ENCODE peak calls at places on chromosomes 12 and 14, in nine cellular contexts. X is neuronal stem cell, A is H9, N is GM23248, G is trophoblast cell, R is fibroblast of lung, D is GM23338, I is astrocyte, J is mammary epithelial cell. P is an unnamed sample.

GRCh38 chr12:18967814-18968213 is 161.7 kb upstream of the PLEKHA5 start:
- DNase-seq in X (no peak), A (no peak), N (no peak), G (no peak), R (no peak), D (no peak), I (peak; percentile 37), J (peak; percentile 30), P (no peak)

GRCh38 chr12:21456291-21456780 is 18.9 kb downstream of the PYROXD1 start:
- DNase-seq in X (no peak), A (no peak), N (peak; percentile 48), G (no peak), R (no peak), D (no peak), I (no peak), J (peak; percentile 6), P (no peak)

GRCh38 chr12:24561411-24561871 is 387.5 kb downstream of the BCAT1 start:
- DNase-seq in X (no peak), A (no peak), N (peak; percentile 36), G (peak; percentile 15), R (peak; percentile 71), D (peak; percentile 76), I (peak; percentile 53), J (no peak), P (no peak)

GRCh38 chr14:65354715-65355114 is 57.8 kb upstream of the FUT8 start:
- DNase-seq in X (no peak), A (no peak), N (no peak), G (no peak), R (no peak), D (peak; percentile 3), I (no peak), J (peak; percentile 9), P (no peak)

GRCh38 chr12:66837311-66837627 is 158.4 kb upstream of the GRIP1 start:
- DNase-seq in X (no peak), A (no peak), N (no peak), G (no peak), R (no peak), D (no peak), I (no peak), J (no peak), P (no peak)

GRCh38 chr12:92133795-92134637 is 11.6 kb downstream of the BTG1 start:
- DNase-seq in X (no peak), A (no peak), N (no peak), G (no peak), R (no peak), D (no peak), I (no peak), J (no peak), P (no peak)

GRCh38 chr14:34987180-34987579 is 4.4 kb downstream of the SRP54 start:
- DNase-seq in X (no peak), A (no peak), N (no peak), G (no peak), R (no peak), D (no peak), I (no peak), J (no peak), P (no peak)

GRCh38 chr12:52980096-52980694 is 26.1 kb upstream of the EIF4B start:
- DNase-seq in X (no peak), A (no peak), N (no peak), G (no peak), R (no peak), D (no peak), I (no peak), J (no peak), P (no peak)

GRCh38 chr14:23521785-23522640 is 29.6 kb downstream of the ZFHX2 start:
- DNase-seq in X (no peak), A (no peak), N (no peak), G (no peak), R (no peak), D (no peak), I (no peak), J (no peak), P (no peak)

GRCh38 chr14:65446159-65446558 is 33.6 kb downstream of the FUT8 start:
- DNase-seq in X (no peak), A (no peak), N (peak; percentile 78), G (no peak), R (peak; percentile 42), D (no peak), I (peak; percentile 68), J (peak; percentile 23), P (no peak)

GRCh38 chr12:5015711-5016492 is 27.8 kb upstream of the KCNA5 start:
- DNase-seq in X (no peak), A (no peak), N (no peak), G (no peak), R (no peak), D (no peak), I (no peak), J (no peak), P (no peak)

GRCh38 chr12:40565029-40565633 is 127.1 kb upstream of the CNTN1 start:
- DNase-seq in X (no peak), A (no peak), N (no peak), G (no peak), R (no peak), D (no peak), I (no peak), J (no peak), P (peak; percentile 25)

GRCh38 chr12:25051583-25052190 is 102.8 kb upstream of the BCAT1 start:
- DNase-seq in X (no peak), A (no peak), N (no peak), G (no peak), R (no peak), D (no peak), I (no peak), J (no peak), P (peak; percentile 90)

GRCh38 chr12:28415755-28416154 is 225.5 kb downstream of the CCDC91 start:
- DNase-seq in X (no peak), A (no peak), N (peak; percentile 89), G (peak; percentile 44), R (peak; percentile 70), D (peak; percentile 38), I (peak; percentile 93), J (peak; percentile 64), P (no peak)
- H3K4me2 ChIP-seq in X (no peak overlapping the region), A (no peak overlapping the region), N (peak overlapping the region; percentile 52), G (no peak overlapping the region), R (peak overlapping the region; percentile 32), D (peak overlapping the region; percentile 33), I (peak overlapping the region; percentile 41), J (peak overlapping the region; percentile 6), P (no peak overlapping the region)

GRCh38 chr12:12790956-12791355 is 5.5 kb downstream of the APOLD1 start:
- DNase-seq in X (no peak), A (no peak), N (no peak), G (no peak), R (no peak), D (no peak), I (no peak), J (no peak), P (no peak)

GRCh38 chr12:12794686-12795085 is 9.2 kb downstream of the APOLD1 start:
- DNase-seq in X (no peak), A (no peak), N (no peak), G (no peak), R (no peak), D (no peak), I (no peak), J (no peak), P (no peak)

GRCh38 chr12:12788675-12789368 is 3.4 kb downstream of the APOLD1 start:
- DNase-seq in X (peak; percentile 54), A (peak; percentile 68), N (peak; percentile 81), G (peak; percentile 93), R (peak; percentile 86), D (peak; percentile 90), I (peak; percentile 48), J (peak; percentile 69), P (peak; percentile 78)

GRCh38 chr12:12791756-12792346 is 6.4 kb downstream of the APOLD1 start:
- DNase-seq in X (no peak), A (no peak), N (peak; percentile 48), G (no peak), R (no peak), D (peak; percentile 57), I (peak; percentile 59), J (no peak), P (no peak)

DNA sequence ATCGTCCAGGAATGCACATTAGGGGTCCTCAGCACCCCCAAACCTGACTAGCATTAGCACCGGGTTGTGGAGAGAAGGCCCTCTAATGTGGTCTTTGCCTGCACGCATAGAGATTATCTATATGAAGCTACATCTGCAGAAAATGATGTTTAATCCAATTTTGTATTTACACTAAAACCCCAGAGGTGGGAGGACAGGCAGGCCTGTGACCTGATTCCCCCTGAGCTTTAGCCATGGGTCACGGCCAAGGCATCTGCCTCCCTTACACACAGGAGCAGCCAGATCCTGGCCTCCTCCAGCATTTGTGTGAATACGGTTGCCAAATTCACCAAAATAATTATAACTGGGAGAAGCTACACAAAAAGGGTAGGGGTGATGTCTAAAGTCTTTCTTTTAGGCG is 7.0 kb downstream of the APOLD1 start:
- DNase-seq in X (no peak), A (no peak), N (no peak), G (no peak), R (no peak), D (no peak), I (no peak), J (no peak), P (no peak)
- H3K4me2 ChIP-seq in X (no peak overlapping the region), A (no peak overlapping the region), N (no peak overlapping the region), G (no peak overlapping the region), R (no peak overlapping the region), D (no peak overlapping the region), I (no peak overlapping the region), J (no peak overlapping the region), P (no peak overlapping the region)

GRCh38 chr12:6199211-6199530 is 1.0 kb upstream of the CD9 start:
- DNase-seq in X (no peak), A (no peak), N (no peak), G (peak; percentile 30), R (no peak), D (no peak), I (no peak), J (no peak), P (no peak)
- H3K4me2 ChIP-seq in X (no peak overlapping the region), A (peak overlapping the region; percentile 89), N (no peak overlapping the region), G (peak overlapping the region; percentile 89), R (peak overlapping the region; percentile 89), D (peak overlapping the region; percentile 86), I (peak overlapping the region; percentile 86), J (peak overlapping the region; percentile 94), P (no peak overlapping the region)

GRCh38 chr12:84069699-84070098 is 842.9 kb downstream of the SLC6A15 start:
- DNase-seq in X (no peak), A (no peak), N (peak; percentile 47), G (no peak), R (no peak), D (no peak), I (peak; percentile 0), J (no peak), P (no peak)
- H3K4me2 ChIP-seq in X (no peak overlapping the region), A (no peak overlapping the region), N (peak overlapping the region; percentile 49), G (no peak overlapping the region), R (no peak overlapping the region), D (no peak overlapping the region), I (no peak overlapping the region), J (no peak overlapping the region), P (no peak overlapping the region)

GRCh38 chr14:105201928-105202513 is 20.9 kb upstream of the NUDT14 start:
- DNase-seq in X (no peak), A (no peak), N (no peak), G (peak; percentile 29), R (no peak), D (no peak), I (no peak), J (no peak), P (no peak)
- H3K4me2 ChIP-seq in X (no peak overlapping the region), A (no peak overlapping the region), N (no peak overlapping the region), G (no peak overlapping the region), R (no peak overlapping the region), D (no peak overlapping the region), I (no peak overlapping the region), J (no peak overlapping the region), P (no peak overlapping the region)

P was measured in OCI-LY7.